ENCODE peak calls at places on chromosomes 6 and 20, in four cellular contexts. One of them, this sample, is unnamed. For H3K9me3 and H3K4me1, the result is how much of the 10 kb centered on the place peaks cover.

GRCh38 chr6:16767765-16768514 is 6.7 kb upstream of the ATXN1 start:
- DNase-seq in transverse colon: no peak
- DNase-seq in CD8-positive, alpha-beta memory T cell: no peak
- DNase-seq in Peyer's patch: no peak
- DNase-seq in this sample: no peak

GRCh38 chr6:1912731-1913130 is 303.0 kb downstream of the FOXC1 start:
- DNase-seq in transverse colon: no peak
- DNase-seq in CD8-positive, alpha-beta memory T cell: no peak
- DNase-seq in Peyer's patch: no peak
- DNase-seq in this sample: no peak

GRCh38 chr20:48841196-48841860 is 13.5 kb upstream of the PREX1 start:
- DNase-seq in transverse colon: no peak
- DNase-seq in CD8-positive, alpha-beta memory T cell: no peak
- DNase-seq in Peyer's patch: no peak
- DNase-seq in this sample: no peak

GRCh38 chr20:58700121-58700780 is 7.7 kb downstream of the NPEPL1 start:
- DNase-seq in transverse colon: peak
- DNase-seq in CD8-positive, alpha-beta memory T cell: no peak
- DNase-seq in Peyer's patch: no peak
- DNase-seq in this sample: no peak

GRCh38 chr20:10536531-10536930 is 101.4 kb downstream of the SLX4IP start:
- DNase-seq in transverse colon: no peak
- DNase-seq in CD8-positive, alpha-beta memory T cell: no peak
- DNase-seq in Peyer's patch: no peak
- DNase-seq in this sample: no peak

GRCh38 chr6:97669191-97669651 is 386.2 kb upstream of the MMS22L start:
- DNase-seq in transverse colon: no peak
- DNase-seq in CD8-positive, alpha-beta memory T cell: no peak
- DNase-seq in Peyer's patch: peak
- DNase-seq in this sample: no peak

GRCh38 chr6:110534731-110535164 is 58.3 kb upstream of the SLC22A16 start:
- DNase-seq in transverse colon: no peak
- DNase-seq in CD8-positive, alpha-beta memory T cell: no peak
- DNase-seq in Peyer's patch: no peak
- DNase-seq in this sample: no peak

GRCh38 chr20:24969203-24970029 is 20.3 kb downstream of the CST7 start:
- DNase-seq in transverse colon: no peak
- DNase-seq in CD8-positive, alpha-beta memory T cell: no peak
- DNase-seq in Peyer's patch: no peak
- DNase-seq in this sample: no peak

GRCh38 chr6:131073577-131073976 is 10.5 kb upstream of the EPB41L2 start:
- DNase-seq in transverse colon: no peak
- DNase-seq in CD8-positive, alpha-beta memory T cell: no peak
- DNase-seq in Peyer's patch: no peak
- DNase-seq in this sample: no peak

GRCh38 chr6:154318711-154319110 is 37.9 kb downstream of the IPCEF1 start:
- DNase-seq in transverse colon: no peak
- DNase-seq in CD8-positive, alpha-beta memory T cell: no peak
- DNase-seq in Peyer's patch: no peak
- DNase-seq in this sample: no peak

GRCh38 chr20:3751664-3752385 is 15.7 kb downstream of the ADISSP start:
- DNase-seq in transverse colon: peak
- DNase-seq in CD8-positive, alpha-beta memory T cell: peak
- DNase-seq in Peyer's patch: peak
- DNase-seq in this sample: peak

GRCh38 chr6:45965007-45965406 is 50.7 kb downstream of the CLIC5 start:
- DNase-seq in transverse colon: no peak
- DNase-seq in CD8-positive, alpha-beta memory T cell: no peak
- DNase-seq in Peyer's patch: no peak
- DNase-seq in this sample: no peak

GRCh38 chr20:13822459-13822858 is 37.6 kb downstream of the NDUFAF5 start:
- DNase-seq in transverse colon: no peak
- DNase-seq in CD8-positive, alpha-beta memory T cell: no peak
- DNase-seq in Peyer's patch: no peak
- DNase-seq in this sample: no peak

GRCh38 chr6:169933251-169933821 is 181.9 kb downstream of the ERMARD start:
- DNase-seq in transverse colon: peak
- DNase-seq in CD8-positive, alpha-beta memory T cell: no peak
- DNase-seq in Peyer's patch: no peak
- DNase-seq in this sample: peak

GRCh38 chr20:407097-407952 is 774 bp upstream of the RBCK1 start:
- DNase-seq in transverse colon: peak
- DNase-seq in CD8-positive, alpha-beta memory T cell: peak
- DNase-seq in Peyer's patch: peak
- DNase-seq in this sample: peak

GRCh38 chr20:45392733-45393132 is 14.6 kb upstream of the TP53TG5 start:
- DNase-seq in transverse colon: no peak
- DNase-seq in CD8-positive, alpha-beta memory T cell: no peak
- DNase-seq in Peyer's patch: no peak
- DNase-seq in this sample: no peak

GRCh38 chr20:56348746-56349145 is 10.0 kb upstream of the FAM210B start:
- DNase-seq in transverse colon: no peak
- DNase-seq in CD8-positive, alpha-beta memory T cell: no peak
- DNase-seq in Peyer's patch: no peak
- DNase-seq in this sample: no peak

GRCh38 chr6:11632231-11632630 is 94.7 kb downstream of the TMEM170B start:
- DNase-seq in transverse colon: peak
- DNase-seq in CD8-positive, alpha-beta memory T cell: no peak
- DNase-seq in Peyer's patch: no peak
- DNase-seq in this sample: peak

GRCh38 chr20:610130-611046 is at the start of gene TCF15:
- DNase-seq in transverse colon: no peak
- DNase-seq in CD8-positive, alpha-beta memory T cell: no peak
- DNase-seq in Peyer's patch: no peak
- DNase-seq in this sample: no peak

GRCh38 chr6:39068391-39068790 is 19.8 kb downstream of the GLP1R start:
- DNase-seq in transverse colon: no peak
- DNase-seq in CD8-positive, alpha-beta memory T cell: no peak
- DNase-seq in Peyer's patch: no peak
- DNase-seq in this sample: no peak

GRCh38 chr20:38196592-38196991 is 31.5 kb upstream of the TGM2 start:
- DNase-seq in transverse colon: peak
- DNase-seq in CD8-positive, alpha-beta memory T cell: no peak
- DNase-seq in Peyer's patch: no peak
- DNase-seq in this sample: no peak

GRCh38 chr6:152399409-152399808 is 237.8 kb downstream of the SYNE1 start:
- DNase-seq in transverse colon: no peak
- DNase-seq in CD8-positive, alpha-beta memory T cell: no peak
- DNase-seq in Peyer's patch: no peak
- DNase-seq in this sample: no peak

GRCh38 chr20:13101701-13102100 is 92.9 kb downstream of the SPTLC3 start:
- DNase-seq in transverse colon: no peak
- DNase-seq in CD8-positive, alpha-beta memory T cell: no peak
- DNase-seq in Peyer's patch: no peak
- DNase-seq in this sample: no peak

GRCh38 chr6:3410385-3411360 is 46.2 kb downstream of the SLC22A23 start:
- DNase-seq in transverse colon: peak
- DNase-seq in CD8-positive, alpha-beta memory T cell: peak
- DNase-seq in Peyer's patch: peak
- DNase-seq in this sample: peak

GRCh38 chr6:34025112-34025807 is 120.6 kb downstream of the GRM4 start:
- DNase-seq in transverse colon: no peak
- DNase-seq in CD8-positive, alpha-beta memory T cell: no peak
- DNase-seq in Peyer's patch: no peak
- DNase-seq in this sample: no peak

GRCh38 chr20:45495438-45495985 is 19.9 kb downstream of the SPINT3 start:
- DNase-seq in transverse colon: no peak
- DNase-seq in CD8-positive, alpha-beta memory T cell: no peak
- DNase-seq in Peyer's patch: no peak
- DNase-seq in this sample: no peak

GRCh38 chr20:17594443-17594842 is 24.6 kb downstream of the DSTN start:
- DNase-seq in transverse colon: no peak
- DNase-seq in CD8-positive, alpha-beta memory T cell: no peak
- DNase-seq in Peyer's patch: no peak
- DNase-seq in this sample: no peak

GRCh38 chr6:56643379-56644089 is 845 bp upstream of the DST start:
- DNase-seq in transverse colon: no peak
- DNase-seq in CD8-positive, alpha-beta memory T cell: no peak
- DNase-seq in Peyer's patch: no peak
- DNase-seq in this sample: no peak

GRCh38 chr6:1958257-1958656 is 287.1 kb downstream of the GMDS start:
- DNase-seq in transverse colon: no peak
- DNase-seq in CD8-positive, alpha-beta memory T cell: no peak
- DNase-seq in Peyer's patch: no peak
- DNase-seq in this sample: no peak

GRCh38 chr6:45001663-45002062 is 326.5 kb upstream of the RUNX2 start:
- DNase-seq in transverse colon: no peak
- DNase-seq in CD8-positive, alpha-beta memory T cell: no peak
- DNase-seq in Peyer's patch: no peak
- DNase-seq in this sample: no peak

GRCh38 chr6:107704377-107705013 is 119.6 kb downstream of the SCML4 start:
- DNase-seq in transverse colon: no peak
- DNase-seq in CD8-positive, alpha-beta memory T cell: no peak
- DNase-seq in Peyer's patch: no peak
- DNase-seq in this sample: no peak

GRCh38 chr6:143059616-143060353 is 904 bp upstream of the AIG1 start:
- DNase-seq in transverse colon: peak
- DNase-seq in CD8-positive, alpha-beta memory T cell: peak
- DNase-seq in Peyer's patch: no peak
- DNase-seq in this sample: peak

GRCh38 chr6:27565839-27566779 is 93.2 kb upstream of the ZNF184 start:
- DNase-seq in transverse colon: no peak
- DNase-seq in CD8-positive, alpha-beta memory T cell: no peak
- DNase-seq in Peyer's patch: no peak
- DNase-seq in this sample: no peak

GRCh38 chr20:36527331-36528125 is 13.8 kb upstream of the MYL9 start:
- DNase-seq in transverse colon: no peak
- DNase-seq in CD8-positive, alpha-beta memory T cell: no peak
- DNase-seq in Peyer's patch: no peak
- DNase-seq in this sample: no peak

GRCh38 chr6:28105286-28105685 is 19.1 kb upstream of the ZSCAN16 start:
- DNase-seq in transverse colon: no peak
- DNase-seq in CD8-positive, alpha-beta memory T cell: no peak
- DNase-seq in Peyer's patch: no peak
- DNase-seq in this sample: no peak

GRCh38 chr20:2361035-2361593 is 19.6 kb upstream of the TGM6 start:
- DNase-seq in transverse colon: no peak
- DNase-seq in CD8-positive, alpha-beta memory T cell: no peak
- DNase-seq in Peyer's patch: no peak
- DNase-seq in this sample: no peak

GRCh38 chr6:130324657-130325056 is 41.2 kb upstream of the TMEM200A start:
- DNase-seq in transverse colon: no peak
- DNase-seq in CD8-positive, alpha-beta memory T cell: no peak
- DNase-seq in Peyer's patch: no peak
- DNase-seq in this sample: no peak

GRCh38 chr6:27296106-27296783 is 15.8 kb downstream of the POM121L2 start:
- DNase-seq in transverse colon: no peak
- DNase-seq in CD8-positive, alpha-beta memory T cell: no peak
- DNase-seq in Peyer's patch: no peak
- DNase-seq in this sample: peak

GRCh38 chr6:29626948-29627761 is 5.8 kb downstream of the GABBR1 start:
- DNase-seq in transverse colon: no peak
- DNase-seq in CD8-positive, alpha-beta memory T cell: no peak
- DNase-seq in Peyer's patch: no peak
- DNase-seq in this sample: peak
- H3K9me3 ChIP-seq in transverse colon: under half
- H3K9me3 ChIP-seq in CD8-positive, alpha-beta memory T cell: under half
- H3K9me3 ChIP-seq in Peyer's patch: under half
- H3K9me3 ChIP-seq in this sample: under half

DNA sequence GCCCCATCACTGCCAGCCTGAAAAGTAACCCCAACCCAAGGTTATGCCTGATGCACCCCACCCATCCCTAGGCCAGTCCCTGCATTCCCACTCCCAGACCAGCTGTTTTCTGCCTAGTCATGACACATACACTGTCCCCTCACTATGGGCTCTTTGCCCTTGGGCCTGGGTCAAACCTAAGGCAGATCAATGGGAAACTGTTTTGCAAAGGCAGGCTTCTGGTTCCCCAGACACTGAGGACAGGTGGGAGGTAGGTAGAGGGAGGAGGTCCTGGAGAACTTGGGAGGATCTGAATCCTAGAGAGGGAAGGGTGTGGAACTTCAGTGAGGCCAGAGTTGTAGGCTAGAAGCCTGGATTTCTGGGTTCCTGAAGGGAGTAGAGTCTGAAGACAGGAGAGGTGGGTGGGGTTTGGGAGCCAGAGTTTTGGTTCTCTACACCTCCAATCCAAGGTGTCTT is 2.1 kb downstream of the CLIC1 start:
- DNase-seq in transverse colon: no peak
- DNase-seq in CD8-positive, alpha-beta memory T cell: no peak
- DNase-seq in Peyer's patch: no peak
- DNase-seq in this sample: no peak
- H3K4me1 ChIP-seq in transverse colon: under half
- H3K4me1 ChIP-seq in CD8-positive, alpha-beta memory T cell: half or more
- H3K4me1 ChIP-seq in Peyer's patch: under half
- H3K4me1 ChIP-seq in this sample: under half

DNA sequence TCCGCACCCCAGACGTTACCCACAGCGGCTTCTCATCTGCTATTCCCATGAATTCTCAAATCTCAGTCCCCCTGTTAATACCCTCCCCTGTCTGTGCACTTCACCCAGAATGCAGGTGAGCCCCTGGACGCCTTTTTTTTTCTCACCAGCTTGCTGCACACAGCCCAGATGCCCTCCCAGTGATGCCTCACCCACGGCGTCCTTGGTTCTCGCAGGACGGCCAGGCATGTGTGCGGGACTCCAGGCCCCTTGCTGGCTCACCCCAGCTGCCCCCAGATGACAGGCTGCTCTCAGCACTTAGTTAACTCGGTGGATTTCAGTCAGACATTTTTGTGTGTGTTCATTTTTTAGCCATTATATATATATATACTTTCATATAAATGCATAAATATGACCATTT is 25.4 kb upstream of the PI16 start:
- DNase-seq in transverse colon: no peak
- DNase-seq in CD8-positive, alpha-beta memory T cell: no peak
- DNase-seq in Peyer's patch: no peak
- DNase-seq in this sample: no peak
- H3K4me3 ChIP-seq in transverse colon: no peak
- H3K4me3 ChIP-seq in CD8-positive, alpha-beta memory T cell: no peak
- H3K4me3 ChIP-seq in Peyer's patch: no peak
- H3K4me3 ChIP-seq in this sample: no peak

GRCh38 chr6:168192901-168193815 is 114.1 kb upstream of the FRMD1 start:
- DNase-seq in transverse colon: no peak
- DNase-seq in CD8-positive, alpha-beta memory T cell: no peak
- DNase-seq in Peyer's patch: no peak
- DNase-seq in this sample: no peak
- H3K9me3 ChIP-seq in transverse colon: under half
- H3K9me3 ChIP-seq in CD8-positive, alpha-beta memory T cell: under half
- H3K9me3 ChIP-seq in Peyer's patch: under half
- H3K9me3 ChIP-seq in this sample: under half

DNA sequence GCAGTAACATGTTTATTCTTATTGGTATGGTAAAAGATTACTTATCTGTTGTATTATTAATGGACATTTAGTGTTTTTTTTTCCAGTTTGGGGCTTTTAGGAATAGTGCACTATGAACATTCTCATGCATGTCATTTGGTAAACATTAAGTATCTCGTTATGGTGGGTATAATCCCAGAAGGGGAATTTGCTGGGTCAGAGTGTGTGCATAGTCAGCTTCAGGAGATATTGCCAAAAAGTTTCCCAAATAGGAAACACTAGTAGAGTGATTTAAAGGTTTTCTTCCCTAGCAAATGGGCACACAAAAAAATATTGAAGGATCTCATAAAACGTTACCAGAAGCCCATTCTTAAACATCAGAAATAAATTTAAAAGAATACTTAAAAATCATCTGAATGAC is 25.2 kb upstream of the NHSL1 start:
- DNase-seq in transverse colon: no peak
- DNase-seq in CD8-positive, alpha-beta memory T cell: no peak
- DNase-seq in Peyer's patch: no peak
- DNase-seq in this sample: no peak
- H3K4me1 ChIP-seq in transverse colon: under half
- H3K4me1 ChIP-seq in CD8-positive, alpha-beta memory T cell: under half
- H3K4me1 ChIP-seq in Peyer's patch: under half
- H3K4me1 ChIP-seq in this sample: under half